ENCODE peak calls at places on chromosomes 3 and 15, in nine cellular contexts. R is Caco-2; Y is CD4-positive, alpha-beta T cell; C is thoracic aorta; Z is ovary; B is A549; L is Panc1; A is Peyer's patch; X is HCT116. G is an unnamed sample.
A peak's percentile ranks its signal among the peaks of the same experiment; 100 is the strongest.

GRCh38 chr3:52471371-52472238 is 16.2 kb downstream of the NISCH start:
- DNase-seq in Z (no peak), R (no peak), B (peak; percentile 57), L (no peak), A (peak; percentile 67), C (no peak), X (no peak), Y (no peak), G (no peak)

GRCh38 chr15:31225356-31225955 is 101.2 kb upstream of the KLF13 start:
- DNase-seq in X (no peak), Z (no peak), B (no peak), R (no peak), Y (no peak), A (no peak), L (no peak), C (no peak), G (no peak)

GRCh38 chr3:159825216-159825854 is 163.3 kb upstream of the IL12A start:
- DNase-seq in L (no peak), A (no peak), X (no peak), B (no peak), R (no peak), Y (no peak), Z (no peak), C (no peak), G (no peak)

GRCh38 chr3:137764001-137764433 is at the start of gene SOX14:
- DNase-seq in L (no peak), X (peak; percentile 8), C (no peak), R (peak; percentile 86), A (peak; percentile 57), Y (no peak), B (no peak), Z (no peak), G (no peak)

GRCh38 chr15:35181538-35181937 is 96.4 kb upstream of the NANOGP8 start:
- DNase-seq in L (no peak), Z (no peak), X (peak; percentile 3), Y (no peak), C (no peak), A (no peak), R (no peak), B (no peak), G (no peak)

GRCh38 chr3:45225465-45226205 is 452 bp downstream of the TMEM158 start:
- DNase-seq in R (no peak), C (no peak), Z (peak; percentile 27), A (no peak), Y (no peak), L (no peak), B (no peak), X (no peak), G (no peak)

GRCh38 chr3:120113128-120114116 is 19.2 kb upstream of the GSK3B start:
- DNase-seq in Z (no peak), A (no peak), X (peak; percentile 40), Y (no peak), R (no peak), C (no peak), B (no peak), L (peak; percentile 22), G (peak; percentile 32)

GRCh38 chr15:71802770-71803169 is 7.6 kb upstream of the NR2E3 start:
- DNase-seq in C (no peak), Z (no peak), R (no peak), X (no peak), L (no peak), A (no peak), B (no peak), Y (no peak), G (no peak)

GRCh38 chr3:156469456-156469855 is 85.5 kb downstream of the SSR3 start:
- DNase-seq in L (no peak), C (no peak), Z (no peak), X (no peak), R (no peak), A (no peak), Y (no peak), B (no peak), G (no peak)

GRCh38 chr3:156474560-156475389 is 80.1 kb downstream of the SSR3 start:
- DNase-seq in B (peak; percentile 6), C (no peak), A (no peak), L (no peak), X (no peak), Z (no peak), Y (no peak), R (no peak), G (no peak)

GRCh38 chr3:156471431-156471830 is 83.5 kb downstream of the SSR3 start:
- DNase-seq in X (no peak), Z (no peak), Y (no peak), L (no peak), C (no peak), A (no peak), B (no peak), R (no peak), G (no peak)

GRCh38 chr3:156473341-156473740 is 81.6 kb downstream of the SSR3 start:
- DNase-seq in X (no peak), B (no peak), R (no peak), Z (no peak), L (no peak), C (no peak), A (no peak), Y (no peak), G (no peak)

DNA sequence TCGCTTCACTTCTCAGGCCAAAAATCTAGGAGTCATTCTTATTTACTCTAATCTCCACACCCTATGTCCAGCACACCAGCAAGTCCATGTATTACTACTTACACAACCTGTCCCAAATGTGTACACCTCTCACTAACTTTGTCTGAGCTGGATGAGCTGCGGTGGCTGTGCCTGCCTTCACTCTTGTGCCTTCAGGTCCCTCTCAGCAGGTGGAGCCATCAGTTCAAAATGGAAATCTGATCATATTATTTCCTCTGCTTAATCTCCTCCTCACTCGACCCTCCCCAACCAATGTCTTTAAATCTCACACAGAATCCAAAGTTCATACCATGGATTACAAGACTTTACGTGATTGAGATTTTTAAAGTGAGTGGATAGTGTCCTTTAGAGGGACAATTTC is 82.8 kb downstream of the SSR3 start:
- DNase-seq in Z (no peak), L (no peak), R (no peak), X (no peak), A (no peak), C (no peak), B (no peak), Y (no peak), G (no peak)
- TF ChIP-seq CTCF in Z (no peak), L (peak; percentile 19), R (no peak), X (peak; percentile 18), A (peak; percentile 15), C (no peak), B (no peak), Y (peak; percentile 47), G (no peak)

GRCh38 chr3:177609613-177610012 is 412.3 kb upstream of the TBL1XR1 start:
- DNase-seq in X (no peak), C (no peak), B (no peak), L (no peak), Y (no peak), Z (no peak), A (no peak), R (no peak), G (no peak)

GRCh38 chr3:177610262-177610661 is 413.0 kb upstream of the TBL1XR1 start:
- DNase-seq in B (no peak), X (no peak), C (no peak), Y (no peak), R (no peak), Z (no peak), L (no peak), A (no peak), G (no peak)

GRCh38 chr3:177606891-177607290 is 409.6 kb upstream of the TBL1XR1 start:
- DNase-seq in Y (no peak), C (no peak), R (peak; percentile 33), L (no peak), Z (no peak), B (no peak), X (no peak), A (no peak), G (no peak)

GRCh38 chr3:177608443-177608842 is 411.2 kb upstream of the TBL1XR1 start:
- DNase-seq in L (no peak), Z (no peak), Y (no peak), B (no peak), X (no peak), R (no peak), A (no peak), C (no peak), G (no peak)

DNA sequence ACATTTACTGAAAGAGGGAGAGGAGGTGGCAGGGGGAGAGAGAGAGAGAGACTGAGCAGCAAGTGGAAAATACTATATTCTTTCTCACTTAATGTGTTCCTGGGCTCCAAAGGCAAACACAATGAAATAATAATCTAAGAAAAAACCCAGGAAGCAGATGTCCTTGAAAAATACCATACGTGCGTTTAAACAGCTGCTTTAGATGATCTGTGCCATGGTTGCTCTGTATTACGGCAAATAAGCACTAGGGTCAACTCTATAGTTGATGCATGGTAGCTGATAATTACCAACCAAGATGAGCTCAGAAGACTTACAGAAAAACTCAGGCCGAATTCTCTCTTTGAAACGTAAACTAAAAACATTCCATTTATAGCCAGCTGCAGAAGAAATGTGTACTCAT is 410.3 kb upstream of the TBL1XR1 start:
- DNase-seq in Z (no peak), R (no peak), L (no peak), A (no peak), Y (no peak), B (no peak), C (no peak), X (no peak), G (no peak)
- H3K9me3 ChIP-seq in Z (no peaks in the 10 kb centered on the region), R (peaks cover 5% of the 10 kb centered on the region), L (peaks cover 4% of the 10 kb centered on the region), A (no peaks in the 10 kb centered on the region), Y (no peaks in the 10 kb centered on the region), B (no peaks in the 10 kb centered on the region), C (no peaks in the 10 kb centered on the region), X (no peaks in the 10 kb centered on the region), G (no peaks in the 10 kb centered on the region)

DNA sequence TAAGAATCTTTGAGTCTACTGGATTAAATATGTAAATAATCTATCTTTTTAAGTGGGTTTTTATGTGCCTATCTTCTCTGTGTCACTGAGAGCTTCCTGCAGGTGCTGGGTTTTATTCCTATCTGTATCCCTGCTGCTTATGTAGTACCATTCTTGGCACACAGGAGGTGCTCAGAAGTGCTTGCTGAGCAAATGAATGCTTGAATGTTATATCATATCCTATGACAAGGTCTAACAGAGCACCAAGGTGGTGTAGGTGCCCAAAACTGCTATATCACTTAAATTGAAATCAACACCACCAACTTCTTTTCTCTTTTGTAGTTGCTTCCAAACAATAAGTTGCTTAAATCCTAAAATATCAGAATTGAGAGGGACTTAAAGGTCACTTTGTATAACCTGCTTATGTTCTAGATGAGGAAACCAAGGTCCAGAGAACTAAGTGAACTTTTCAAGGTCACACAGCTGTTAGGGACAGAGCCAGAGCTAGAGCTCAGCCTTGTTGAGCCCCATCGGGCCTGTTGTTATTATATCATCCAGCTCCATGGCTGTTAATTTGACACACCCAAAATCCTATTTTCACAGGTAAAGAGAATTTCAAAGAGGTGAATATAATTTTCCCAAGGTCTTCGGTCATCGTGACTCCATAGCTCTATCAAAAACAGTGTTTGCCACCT is 46.0 kb downstream of the CCNL1 start:
- DNase-seq in L (no peak), A (no peak), B (no peak), Z (no peak), R (no peak), Y (no peak), C (no peak), X (no peak), G (no peak)
- TF ChIP-seq CTCF in L (no peak), A (no peak), B (no peak), Z (no peak), R (no peak), Y (no peak), C (no peak), X (peak; percentile 4), G (no peak)

DNA sequence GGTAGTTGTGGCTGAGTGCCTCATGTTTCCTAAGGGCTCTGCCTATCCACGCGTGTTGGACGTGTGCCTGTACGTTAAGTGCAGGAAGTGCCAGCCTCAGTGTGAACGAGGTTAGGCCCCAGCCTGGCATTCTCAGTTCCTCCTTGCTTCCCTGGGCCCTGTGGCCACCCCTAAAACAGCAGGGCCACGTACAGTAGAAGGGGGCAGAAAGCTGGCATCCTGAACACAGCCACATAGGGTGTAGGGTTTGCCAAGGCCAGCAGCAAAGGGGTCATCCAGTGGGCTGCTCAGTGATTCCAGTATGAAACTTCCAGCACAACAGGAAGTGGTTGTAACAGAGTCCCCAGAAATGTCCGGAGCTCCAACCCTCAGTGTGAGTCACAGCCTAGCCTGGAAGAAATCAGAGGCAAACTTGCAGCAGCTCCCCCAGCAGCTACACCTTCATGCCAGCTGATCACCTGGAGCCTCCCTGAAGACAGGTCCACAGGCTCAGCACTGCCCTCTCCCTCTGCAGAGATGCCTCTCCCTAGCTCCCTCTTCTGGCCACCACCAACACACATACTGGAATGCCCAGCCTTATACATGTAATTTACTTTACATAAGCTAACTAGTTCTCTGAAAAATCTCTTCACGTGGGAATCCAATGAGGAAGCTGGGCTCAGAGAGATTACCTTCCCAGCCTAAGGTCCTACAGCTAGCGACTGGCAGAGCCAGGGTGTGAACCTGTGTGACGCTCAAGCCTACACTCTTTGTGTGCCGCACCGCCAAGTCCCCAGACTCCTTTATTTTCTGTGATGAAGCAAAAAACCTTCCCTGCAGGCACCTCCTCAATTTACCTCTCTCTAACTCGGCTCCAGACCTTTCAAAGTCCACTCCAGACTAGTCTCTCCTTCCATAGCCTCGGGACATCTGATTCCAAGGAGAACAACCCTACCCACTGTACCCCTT is 26.6 kb downstream of the ILDR1 start:
- DNase-seq in L (peak; percentile 15), B (peak; percentile 21), Z (no peak), R (peak; percentile 76), C (no peak), X (peak; percentile 53), A (peak; percentile 62), Y (no peak), G (peak; percentile 11)
- H3K9me3 ChIP-seq in L (no peaks in the 10 kb centered on the region), B (no peaks in the 10 kb centered on the region), Z (no peaks in the 10 kb centered on the region), R (no peaks in the 10 kb centered on the region), C (no peaks in the 10 kb centered on the region), X (no peaks in the 10 kb centered on the region), A (no peaks in the 10 kb centered on the region), Y (no peaks in the 10 kb centered on the region), G (no peaks in the 10 kb centered on the region)